ENCODE peak calls at places on chromosome 2, in seven cellular contexts. One of them, this sample, is unnamed.

GRCh38 chr2:101720732-101721131 is 23.2 kb downstream of the MAP4K4 start:
- DNase-seq in stimulated activated CD4-positive, alpha-beta T cell treated with anti-CD3 and anti-CD28 coated beads, TNF-alpha, amount 100 ng/mL, for 4 hours: no peak
- DNase-seq in RWPE1: no peak
- DNase-seq in mesothelial cell of epicardium: no peak
- DNase-seq in germinal center: no peak
- DNase-seq in prostate gland: no peak
- DNase-seq in esophagus squamous epithelium: no peak
- DNase-seq in this sample: no peak

GRCh38 chr2:242031481-242032019 is 162.0 kb downstream of the RTP5 start:
- DNase-seq in stimulated activated CD4-positive, alpha-beta T cell treated with anti-CD3 and anti-CD28 coated beads, TNF-alpha, amount 100 ng/mL, for 4 hours: peak; percentile 48
- DNase-seq in RWPE1: no peak
- DNase-seq in mesothelial cell of epicardium: no peak
- DNase-seq in germinal center: no peak
- DNase-seq in prostate gland: no peak
- DNase-seq in esophagus squamous epithelium: no peak
- DNase-seq in this sample: peak; percentile 80

GRCh38 chr2:68764781-68765385 is 30.3 kb downstream of the ARHGAP25 start:
- DNase-seq in stimulated activated CD4-positive, alpha-beta T cell treated with anti-CD3 and anti-CD28 coated beads, TNF-alpha, amount 100 ng/mL, for 4 hours: no peak
- DNase-seq in RWPE1: no peak
- DNase-seq in mesothelial cell of epicardium: no peak
- DNase-seq in germinal center: no peak
- DNase-seq in prostate gland: no peak
- DNase-seq in esophagus squamous epithelium: no peak
- DNase-seq in this sample: no peak

GRCh38 chr2:46325178-46325928 is 28.1 kb downstream of the EPAS1 start:
- DNase-seq in stimulated activated CD4-positive, alpha-beta T cell treated with anti-CD3 and anti-CD28 coated beads, TNF-alpha, amount 100 ng/mL, for 4 hours: no peak
- DNase-seq in RWPE1: no peak
- DNase-seq in mesothelial cell of epicardium: no peak
- DNase-seq in germinal center: no peak
- DNase-seq in prostate gland: no peak
- DNase-seq in esophagus squamous epithelium: no peak
- DNase-seq in this sample: no peak

GRCh38 chr2:33297748-33298035 is 178.8 kb upstream of the RASGRP3 start:
- DNase-seq in stimulated activated CD4-positive, alpha-beta T cell treated with anti-CD3 and anti-CD28 coated beads, TNF-alpha, amount 100 ng/mL, for 4 hours: no peak
- DNase-seq in RWPE1: no peak
- DNase-seq in mesothelial cell of epicardium: no peak
- DNase-seq in germinal center: no peak
- DNase-seq in prostate gland: no peak
- DNase-seq in esophagus squamous epithelium: no peak
- DNase-seq in this sample: no peak

GRCh38 chr2:69773201-69773600 is 31.3 kb downstream of the ANXA4 start:
- DNase-seq in stimulated activated CD4-positive, alpha-beta T cell treated with anti-CD3 and anti-CD28 coated beads, TNF-alpha, amount 100 ng/mL, for 4 hours: no peak
- DNase-seq in RWPE1: peak; percentile 40
- DNase-seq in mesothelial cell of epicardium: no peak
- DNase-seq in germinal center: no peak
- DNase-seq in prostate gland: no peak
- DNase-seq in esophagus squamous epithelium: no peak
- DNase-seq in this sample: peak; percentile 32

GRCh38 chr2:229914182-229914581 is 7.6 kb downstream of the TRIP12 start:
- DNase-seq in stimulated activated CD4-positive, alpha-beta T cell treated with anti-CD3 and anti-CD28 coated beads, TNF-alpha, amount 100 ng/mL, for 4 hours: no peak
- DNase-seq in RWPE1: no peak
- DNase-seq in mesothelial cell of epicardium: no peak
- DNase-seq in germinal center: peak; percentile 36
- DNase-seq in prostate gland: no peak
- DNase-seq in esophagus squamous epithelium: no peak
- DNase-seq in this sample: no peak

GRCh38 chr2:218710334-218710686 is 325 bp upstream of the TTLL4 start:
- DNase-seq in stimulated activated CD4-positive, alpha-beta T cell treated with anti-CD3 and anti-CD28 coated beads, TNF-alpha, amount 100 ng/mL, for 4 hours: no peak
- DNase-seq in RWPE1: no peak
- DNase-seq in mesothelial cell of epicardium: no peak
- DNase-seq in germinal center: no peak
- DNase-seq in prostate gland: no peak
- DNase-seq in esophagus squamous epithelium: no peak
- DNase-seq in this sample: no peak

GRCh38 chr2:41937464-41937861 is 110.4 kb upstream of the PKDCC start:
- DNase-seq in stimulated activated CD4-positive, alpha-beta T cell treated with anti-CD3 and anti-CD28 coated beads, TNF-alpha, amount 100 ng/mL, for 4 hours: no peak
- DNase-seq in RWPE1: no peak
- DNase-seq in mesothelial cell of epicardium: no peak
- DNase-seq in germinal center: no peak
- DNase-seq in prostate gland: no peak
- DNase-seq in esophagus squamous epithelium: no peak
- DNase-seq in this sample: no peak

GRCh38 chr2:234279646-234280045 is 217.2 kb downstream of the ARL4C start:
- DNase-seq in stimulated activated CD4-positive, alpha-beta T cell treated with anti-CD3 and anti-CD28 coated beads, TNF-alpha, amount 100 ng/mL, for 4 hours: no peak
- DNase-seq in RWPE1: no peak
- DNase-seq in mesothelial cell of epicardium: no peak
- DNase-seq in germinal center: no peak
- DNase-seq in prostate gland: no peak
- DNase-seq in esophagus squamous epithelium: no peak
- DNase-seq in this sample: no peak

GRCh38 chr2:64989982-64990614 is 899 bp downstream of the SLC1A4 start:
- DNase-seq in stimulated activated CD4-positive, alpha-beta T cell treated with anti-CD3 and anti-CD28 coated beads, TNF-alpha, amount 100 ng/mL, for 4 hours: no peak
- DNase-seq in RWPE1: no peak
- DNase-seq in mesothelial cell of epicardium: no peak
- DNase-seq in germinal center: peak; percentile 27
- DNase-seq in prostate gland: no peak
- DNase-seq in esophagus squamous epithelium: no peak
- DNase-seq in this sample: no peak

GRCh38 chr2:238875161-238875530 is 27.3 kb downstream of the TWIST2 start:
- DNase-seq in stimulated activated CD4-positive, alpha-beta T cell treated with anti-CD3 and anti-CD28 coated beads, TNF-alpha, amount 100 ng/mL, for 4 hours: no peak
- DNase-seq in RWPE1: no peak
- DNase-seq in mesothelial cell of epicardium: no peak
- DNase-seq in germinal center: no peak
- DNase-seq in prostate gland: no peak
- DNase-seq in esophagus squamous epithelium: no peak
- DNase-seq in this sample: no peak

GRCh38 chr2:239399404-239399999 is 1.3 kb downstream of the HDAC4 start:
- DNase-seq in stimulated activated CD4-positive, alpha-beta T cell treated with anti-CD3 and anti-CD28 coated beads, TNF-alpha, amount 100 ng/mL, for 4 hours: no peak
- DNase-seq in RWPE1: no peak
- DNase-seq in mesothelial cell of epicardium: no peak
- DNase-seq in germinal center: peak; percentile 20
- DNase-seq in prostate gland: peak; percentile 28
- DNase-seq in esophagus squamous epithelium: no peak
- DNase-seq in this sample: peak; percentile 27

This sample was measured in H54.